ENCODE peak calls at places on chromosomes 6 and 20, in seven cellular contexts. I, K, U, G, P, S and A are unnamed samples.

GRCh38 chr20:3696200-3696599 is 14.4 kb upstream of the ADAM33 start:
- DNase-seq in I (no peak), K (no peak), U (no peak), G (no peak), P (no peak), S (no peak), A (no peak)

GRCh38 chr6:62283828-62284411 is 2.1 kb downstream of the KHDRBS2 start:
- DNase-seq in I (peak; percentile 47), K (no peak), U (no peak), G (peak; percentile 9), P (no peak), S (peak; percentile 51), A (no peak)

GRCh38 chr6:159871911-159872310 is 18.9 kb upstream of the MAS1 start:
- DNase-seq in I (no peak), K (no peak), U (no peak), G (no peak), P (no peak), S (no peak), A (no peak)

GRCh38 chr6:1229301-1229700 is 82.6 kb upstream of the FOXQ1 start:
- DNase-seq in I (no peak), K (no peak), U (no peak), G (no peak), P (no peak), S (no peak), A (no peak)

GRCh38 chr6:85436408-85436807 is 13.5 kb upstream of the NT5E start:
- DNase-seq in I (no peak), K (no peak), U (no peak), G (peak; percentile 93), P (no peak), S (no peak), A (no peak)

GRCh38 chr6:108134213-108134973 is 31.4 kb upstream of the NR2E1 start:
- DNase-seq in I (no peak), K (no peak), U (no peak), G (no peak), P (no peak), S (no peak), A (no peak)

GRCh38 chr20:15637971-15638754 is 935.1 kb downstream of the KIF16B start:
- DNase-seq in I (no peak), K (no peak), U (no peak), G (peak; percentile 49), P (no peak), S (peak; percentile 58), A (no peak)

GRCh38 chr6:43698584-43699349 is 11.2 kb upstream of the MRPS18A start:
- DNase-seq in I (peak; percentile 36), K (no peak), U (peak; percentile 26), G (peak; percentile 19), P (peak; percentile 45), S (peak; percentile 67), A (no peak)

GRCh38 chr6:100134703-100135102 is 140.7 kb upstream of the MCHR2 start:
- DNase-seq in I (no peak), K (no peak), U (no peak), G (peak; percentile 44), P (no peak), S (peak; percentile 40), A (peak; percentile 45)

GRCh38 chr20:36825374-36826104 is 50.4 kb upstream of the TLDC2 start:
- DNase-seq in I (peak; percentile 97), K (no peak), U (no peak), G (no peak), P (no peak), S (no peak), A (no peak)

GRCh38 chr20:56646599-56646998 is 17.5 kb downstream of the TFAP2C start:
- DNase-seq in I (no peak), K (no peak), U (no peak), G (no peak), P (no peak), S (no peak), A (no peak)

GRCh38 chr20:14264869-14265268 is 72.5 kb downstream of the FLRT3 start:
- DNase-seq in I (no peak), K (no peak), U (no peak), G (peak; percentile 57), P (no peak), S (peak; percentile 15), A (peak; percentile 9)

GRCh38 chr6:80535914-80536565 is 429.6 kb downstream of the BCKDHB start:
- DNase-seq in I (no peak), K (no peak), U (no peak), G (peak; percentile 51), P (no peak), S (peak; percentile 31), A (peak; percentile 74)

GRCh38 chr20:10510216-10510615 is 75.1 kb downstream of the SLX4IP start:
- DNase-seq in I (no peak), K (no peak), U (no peak), G (no peak), P (no peak), S (no peak), A (no peak)

GRCh38 chr20:14355791-14356190 is 18.4 kb upstream of the FLRT3 start:
- DNase-seq in I (no peak), K (no peak), U (no peak), G (no peak), P (no peak), S (no peak), A (no peak)

GRCh38 chr6:119350202-119351004 is 842 bp upstream of the MAN1A1 start:
- DNase-seq in I (no peak), K (no peak), U (no peak), G (peak; percentile 67), P (no peak), S (peak; percentile 55), A (peak; percentile 38)

GRCh38 chr6:71238351-71238750 is 50.3 kb upstream of the OGFRL1 start:
- DNase-seq in I (no peak), K (no peak), U (no peak), G (peak; percentile 61), P (no peak), S (peak; percentile 72), A (peak; percentile 30)

GRCh38 chr20:59994697-59995122 is 36.5 kb downstream of the CDH26 start:
- DNase-seq in I (no peak), K (peak; percentile 83), U (no peak), G (no peak), P (no peak), S (peak; percentile 70), A (peak; percentile 95)

GRCh38 chr20:33516882-33517281 is 27.0 kb downstream of the CBFA2T2 start:
- DNase-seq in I (no peak), K (no peak), U (no peak), G (peak; percentile 33), P (no peak), S (peak; percentile 56), A (no peak)

GRCh38 chr6:106117579-106117978 is 31.4 kb downstream of the PRDM1 start:
- DNase-seq in I (no peak), K (no peak), U (no peak), G (no peak), P (no peak), S (no peak), A (no peak)

GRCh38 chr6:3324262-3324942 is 65.7 kb downstream of the PSMG4 start:
- DNase-seq in I (no peak), K (no peak), U (no peak), G (peak; percentile 60), P (no peak), S (peak; percentile 91), A (peak; percentile 93)

GRCh38 chr6:142746524-142746923 is 198.5 kb downstream of the HIVEP2 start:
- DNase-seq in I (no peak), K (no peak), U (no peak), G (no peak), P (no peak), S (no peak), A (no peak)